ENCODE peak calls at places on chromosomes 16 and 17, in six cellular contexts. O is NCI-H510A, X is Caki2, I is hippocampal formation, H is NCI-H460, A is EL. Q is an unnamed sample.
A peak's percentile ranks its signal among the peaks of the same experiment; 100 is the strongest.

GRCh38 chr16:81808933-81809480 is 29.9 kb downstream of the PLCG2 start:
- DNase-seq in I (no peak), H (no peak), X (no peak), O (no peak), A (no peak), Q (no peak)

GRCh38 chr16:27505297-27506236 is 44.1 kb downstream of the GTF3C1 start:
- DNase-seq in X (no peak), H (no peak), I (no peak), O (no peak), A (no peak), Q (no peak)

GRCh38 chr17:75313941-75314550 is 24.8 kb upstream of the SLC25A19 start:
- DNase-seq in O (no peak), A (peak; percentile 27), H (no peak), X (no peak), I (no peak), Q (no peak)

GRCh38 chr16:66250686-66251405 is 115.6 kb upstream of the CDH5 start:
- DNase-seq in A (peak; percentile 76), H (peak; percentile 97), X (no peak), O (no peak), I (peak; percentile 64), Q (no peak)

GRCh38 chr17:73419051-73419450 is 107.2 kb upstream of the CDC42EP4 start:
- DNase-seq in X (no peak), A (no peak), O (no peak), H (no peak), I (no peak), Q (no peak)

GRCh38 chr16:22016927-22017326 is 9.0 kb downstream of the MOSMO start:
- DNase-seq in I (no peak), O (no peak), H (no peak), A (no peak), X (no peak), Q (no peak)

GRCh38 chr17:28916302-28916934 is 13.5 kb upstream of the DHRS13 start:
- DNase-seq in H (peak; percentile 43), I (peak; percentile 18), X (peak; percentile 23), A (no peak), O (no peak), Q (peak; percentile 54)

GRCh38 chr17:43860927-43861622 is 14.1 kb downstream of the CD300LG start:
- DNase-seq in H (no peak), O (no peak), A (no peak), I (no peak), X (no peak), Q (no peak)

GRCh38 chr17:33302394-33302793 is 9.3 kb upstream of the ASIC2 start:
- DNase-seq in X (no peak), O (no peak), A (no peak), I (no peak), H (no peak), Q (no peak)

GRCh38 chr17:2253768-2254406 is 49.7 kb downstream of the SMG6 start:
- DNase-seq in O (no peak), X (no peak), I (no peak), H (no peak), A (no peak), Q (no peak)

GRCh38 chr17:48577946-48578615 is at the start of gene HOXB4:
- DNase-seq in X (peak; percentile 61), O (peak; percentile 66), A (no peak), I (no peak), H (no peak), Q (peak; percentile 81)

GRCh38 chr17:75647921-75648320 is 14.7 kb downstream of the SMIM5 start:
- DNase-seq in H (no peak), O (no peak), I (no peak), A (no peak), X (no peak), Q (no peak)

GRCh38 chr17:48064638-48065037 is 16.5 kb downstream of the NFE2L1 start:
- DNase-seq in X (no peak), I (no peak), A (no peak), H (no peak), O (no peak), Q (no peak)

GRCh38 chr17:17252149-17252810 is 15.3 kb upstream of the FLCN start:
- DNase-seq in H (no peak), I (no peak), A (no peak), X (no peak), O (no peak), Q (no peak)

GRCh38 chr17:29194669-29195068 is 14.5 kb upstream of the MYO18A start:
- DNase-seq in O (no peak), X (no peak), H (no peak), A (no peak), I (no peak), Q (no peak)

GRCh38 chr17:80892019-80892855 is 99.4 kb upstream of the CHMP6 start:
- DNase-seq in I (no peak), A (peak; percentile 100), X (peak; percentile 91), O (peak; percentile 84), H (peak; percentile 80), Q (peak; percentile 95)

GRCh38 chr17:728911-729310 is 3.5 kb upstream of the TLCD3A start:
- DNase-seq in A (no peak), O (no peak), X (no peak), I (no peak), H (no peak), Q (no peak)

GRCh38 chr17:47837401-47838039 is 3.6 kb downstream of the SCRN2 start:
- DNase-seq in I (no peak), X (no peak), O (no peak), A (peak; percentile 27), H (no peak), Q (no peak)

GRCh38 chr16:8402981-8403853 is 187.1 kb downstream of the TMEM114 start:
- DNase-seq in O (no peak), I (no peak), X (no peak), A (no peak), H (no peak), Q (no peak)

GRCh38 chr17:82684207-82684903 is 14.1 kb downstream of the RAB40B start:
- DNase-seq in O (no peak), I (no peak), H (peak; percentile 29), A (no peak), X (peak; percentile 99), Q (no peak)

GRCh38 chr17:59753522-59754467 is 46.3 kb downstream of the VMP1 start:
- DNase-seq in H (peak; percentile 88), X (peak; percentile 84), I (no peak), A (peak; percentile 88), O (peak; percentile 64), Q (peak; percentile 92)

GRCh38 chr17:69539781-69540319 is 125.4 kb downstream of the MAP2K6 start:
- DNase-seq in I (no peak), X (peak; percentile 38), O (no peak), H (no peak), A (peak; percentile 69), Q (no peak)

GRCh38 chr16:24769806-24770205 is 40.4 kb downstream of the TNRC6A start:
- DNase-seq in O (no peak), H (peak; percentile 5), I (no peak), A (no peak), X (no peak), Q (no peak)

GRCh38 chr17:17447264-17447663 is 29.5 kb upstream of the MED9 start:
- DNase-seq in A (no peak), O (no peak), I (no peak), H (no peak), X (no peak), Q (no peak)

GRCh38 chr17:59381716-59382570 is 50.5 kb downstream of the YPEL2 start:
- DNase-seq in H (no peak), O (no peak), I (peak; percentile 89), X (no peak), A (no peak), Q (no peak)

GRCh38 chr17:10875984-10876555 is 38.2 kb upstream of the PIRT start:
- DNase-seq in O (no peak), A (peak; percentile 20), X (peak; percentile 15), H (peak; percentile 32), I (peak; percentile 28), Q (peak; percentile 29)

Q was measured in RKO.